ENCODE peak calls at places on chromosomes 4 and X, in eight cellular contexts. K is body of pancreas; W is foreskin fibroblast; Y is CD8-positive, alpha-beta memory T cell; O is pons; C is cardiac muscle cell; F is DMS153; L is renal cortical epithelial cell. Z is an unnamed sample.

GRCh38 chrX:9948406-9948805 is 18.8 kb upstream of the CLDN34 start:
- DNase-seq in K (no peak), W (peak; percentile 6), Y (no peak), O (no peak), C (no peak), F (no peak), L (peak; percentile 2), Z (peak; percentile 18)

GRCh38 chrX:148380614-148381561 is 119.5 kb upstream of the AFF2 start:
- DNase-seq in K (no peak), W (no peak), Y (peak; percentile 57), O (peak; percentile 28), C (no peak), F (no peak), L (peak; percentile 60), Z (no peak)

GRCh38 chrX:134013092-134013497 is 27.7 kb upstream of the GPC3 start:
- DNase-seq in K (no peak), W (peak; percentile 52), Y (no peak), O (no peak), C (no peak), F (no peak), L (peak; percentile 24), Z (no peak)

GRCh38 chrX:39261446-39262147 is 460.3 kb downstream of the MID1IP1 start:
- DNase-seq in K (no peak), W (peak; percentile 51), Y (no peak), O (peak; percentile 65), C (peak; percentile 68), F (no peak), L (peak; percentile 73), Z (no peak)

GRCh38 chr4:156321203-156321602 is 367.5 kb upstream of the CTSO start:
- DNase-seq in K (no peak), W (peak; percentile 95), Y (no peak), O (no peak), C (no peak), F (no peak), L (peak; percentile 67), Z (no peak)

GRCh38 chr4:134773497-134774000 is 572.0 kb upstream of the PABPC4L start:
- DNase-seq in K (no peak), W (no peak), Y (no peak), O (no peak), C (no peak), F (no peak), L (no peak), Z (no peak)

GRCh38 chr4:24675723-24676122 is 91.4 kb upstream of the DHX15 start:
- DNase-seq in K (no peak), W (no peak), Y (no peak), O (no peak), C (no peak), F (no peak), L (no peak), Z (no peak)

GRCh38 chr4:173237152-173237551 is 68.5 kb downstream of the GALNT7 start:
- DNase-seq in K (no peak), W (no peak), Y (no peak), O (no peak), C (no peak), F (no peak), L (no peak), Z (no peak)

GRCh38 chr4:147991543-147992295 is 259.8 kb downstream of the ARHGAP10 start:
- DNase-seq in K (no peak), W (no peak), Y (no peak), O (peak; percentile 36), C (no peak), F (no peak), L (peak; percentile 36), Z (peak; percentile 74)

GRCh38 chr4:103375278-103375677 is 177.1 kb upstream of the CENPE start:
- DNase-seq in K (no peak), W (peak; percentile 2), Y (no peak), O (no peak), C (no peak), F (no peak), L (peak; percentile 11), Z (no peak)

Z was measured in prostate gland.